ENCODE peak calls at places on chromosomes 2 and 18, in eight cellular contexts. A, Q, T, D, I, B, X and P are unnamed samples. For H3K9me3, the result is how much of the 10 kb centered on the place peaks cover.

GRCh38 chr18:79123948-79124347 is 54.8 kb downstream of the ATP9B start:
- DNase-seq in A (no peak), Q (no peak), T (no peak), D (no peak), I (no peak), B (no peak), X (no peak), P (no peak)

GRCh38 chr18:75276813-75277628 is 66.4 kb downstream of the TSHZ1 start:
- DNase-seq in A (no peak), Q (no peak), T (no peak), D (no peak), I (no peak), B (no peak), X (no peak), P (no peak)

GRCh38 chr2:28357948-28358667 is 34.5 kb upstream of the FOSL2 start:
- DNase-seq in A (no peak), Q (no peak), T (no peak), D (no peak), I (no peak), B (no peak), X (no peak), P (no peak)

GRCh38 chr2:226030369-226031077 is 631.0 kb downstream of the NYAP2 start:
- DNase-seq in A (peak), Q (no peak), T (peak), D (no peak), I (no peak), B (peak), X (peak), P (no peak)

GRCh38 chr2:85400541-85400940 is 9.6 kb downstream of the CAPG start:
- DNase-seq in A (no peak), Q (no peak), T (no peak), D (no peak), I (no peak), B (no peak), X (no peak), P (no peak)

GRCh38 chr18:26911840-26912239 is 46.3 kb upstream of the AQP4 start:
- DNase-seq in A (no peak), Q (no peak), T (no peak), D (no peak), I (no peak), B (no peak), X (no peak), P (no peak)

GRCh38 chr2:71069376-71069775 is 928 bp downstream of the NAGK start:
- DNase-seq in A (no peak), Q (no peak), T (no peak), D (no peak), I (no peak), B (no peak), X (no peak), P (no peak)

GRCh38 chr2:12073217-12073852 is 326.9 kb downstream of the LPIN1 start:
- DNase-seq in A (no peak), Q (no peak), T (no peak), D (no peak), I (no peak), B (no peak), X (no peak), P (no peak)

GRCh38 chr18:75477913-75478312 is 50.4 kb upstream of the SMIM21 start:
- DNase-seq in A (no peak), Q (no peak), T (peak), D (no peak), I (no peak), B (no peak), X (no peak), P (no peak)

GRCh38 chr2:152005612-152006011 is 93.2 kb downstream of the CACNB4 start:
- DNase-seq in A (no peak), Q (no peak), T (no peak), D (no peak), I (no peak), B (no peak), X (no peak), P (no peak)

GRCh38 chr2:229922449-229923386 is at the start of gene FBXO36:
- DNase-seq in A (peak), Q (peak), T (no peak), D (no peak), I (peak), B (peak), X (peak), P (peak)

GRCh38 chr18:39667905-39668304 is 2102.3 kb upstream of the CELF4 start:
- DNase-seq in A (no peak), Q (no peak), T (no peak), D (no peak), I (no peak), B (no peak), X (no peak), P (no peak)

GRCh38 chr2:226387499-226387942 is 412.1 kb downstream of the IRS1 start:
- DNase-seq in A (no peak), Q (peak), T (no peak), D (no peak), I (no peak), B (no peak), X (no peak), P (no peak)

GRCh38 chr18:79272916-79273315 is 122.8 kb upstream of the NFATC1 start:
- DNase-seq in A (no peak), Q (no peak), T (no peak), D (no peak), I (no peak), B (no peak), X (no peak), P (no peak)

GRCh38 chr2:136075466-136075865 is 42.5 kb downstream of the CXCR4 start:
- DNase-seq in A (no peak), Q (no peak), T (no peak), D (no peak), I (no peak), B (no peak), X (no peak), P (no peak)

GRCh38 chr2:159758686-159759085 is 39.3 kb downstream of the CD302 start:
- DNase-seq in A (no peak), Q (no peak), T (no peak), D (no peak), I (no peak), B (no peak), X (no peak), P (no peak)

DNA sequence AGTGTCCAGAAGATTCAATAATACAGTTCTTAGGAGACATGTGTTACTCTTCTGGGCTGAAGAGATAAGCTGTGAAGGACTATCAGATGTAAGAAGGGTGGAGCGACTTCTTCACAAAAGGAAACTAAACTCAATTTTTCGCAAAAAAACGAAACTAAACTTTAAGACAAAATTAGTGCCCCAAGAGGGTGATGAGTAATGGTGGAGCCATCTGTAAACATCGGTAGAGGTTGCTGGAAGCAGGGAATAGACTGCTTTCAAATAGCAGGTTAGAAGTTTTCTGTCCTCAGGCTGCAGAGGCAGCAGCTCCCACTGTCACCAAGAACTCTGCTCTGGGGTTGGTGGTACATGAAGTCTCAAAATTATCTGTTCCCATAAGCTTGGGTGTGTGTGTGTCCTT is 111.6 kb upstream of the TACR1 start:
- DNase-seq in A (peak), Q (no peak), T (peak), D (no peak), I (no peak), B (no peak), X (no peak), P (no peak)
- H3K9me3 ChIP-seq in A (under half), Q (under half), T (under half), D (under half), I (under half), B (under half), X (under half), P (under half)

GRCh38 chr18:45621068-45621511 is 5.8 kb downstream of the SLC14A2 start:
- DNase-seq in A (peak), Q (peak), T (peak), D (peak), I (peak), B (peak), X (peak), P (no peak)

GRCh38 chr18:45625596-45625995 is 10.3 kb downstream of the SLC14A2 start:
- DNase-seq in A (no peak), Q (no peak), T (no peak), D (no peak), I (no peak), B (peak), X (no peak), P (no peak)

GRCh38 chr18:45617284-45617683 is 2.0 kb downstream of the SLC14A2 start:
- DNase-seq in A (no peak), Q (peak), T (peak), D (no peak), I (no peak), B (no peak), X (peak), P (no peak)

GRCh38 chr18:45619062-45619825 is 4.0 kb downstream of the SLC14A2 start:
- DNase-seq in A (no peak), Q (peak), T (peak), D (no peak), I (no peak), B (no peak), X (no peak), P (no peak)

GRCh38 chr18:45619826-45620201 is 4.5 kb downstream of the SLC14A2 start:
- DNase-seq in A (no peak), Q (no peak), T (no peak), D (no peak), I (no peak), B (peak), X (no peak), P (no peak)
- H3K9me3 ChIP-seq in A (under half), Q (under half), T (under half), D (under half), I (under half), B (under half), X (under half), P (under half)

GRCh38 chr2:863732-864450 is 86.8 kb upstream of the SNTG2 start:
- DNase-seq in A (no peak), Q (no peak), T (no peak), D (no peak), I (no peak), B (peak), X (no peak), P (no peak)

GRCh38 chr2:862356-862687 is 88.3 kb upstream of the SNTG2 start:
- DNase-seq in A (no peak), Q (no peak), T (no peak), D (no peak), I (no peak), B (no peak), X (no peak), P (no peak)

GRCh38 chr2:866009-866680 is 84.5 kb upstream of the SNTG2 start:
- DNase-seq in A (no peak), Q (no peak), T (no peak), D (no peak), I (no peak), B (peak), X (no peak), P (no peak)

GRCh38 chr2:862723-863466 is 87.8 kb upstream of the SNTG2 start:
- DNase-seq in A (no peak), Q (no peak), T (no peak), D (no peak), I (no peak), B (no peak), X (no peak), P (no peak)

DNA sequence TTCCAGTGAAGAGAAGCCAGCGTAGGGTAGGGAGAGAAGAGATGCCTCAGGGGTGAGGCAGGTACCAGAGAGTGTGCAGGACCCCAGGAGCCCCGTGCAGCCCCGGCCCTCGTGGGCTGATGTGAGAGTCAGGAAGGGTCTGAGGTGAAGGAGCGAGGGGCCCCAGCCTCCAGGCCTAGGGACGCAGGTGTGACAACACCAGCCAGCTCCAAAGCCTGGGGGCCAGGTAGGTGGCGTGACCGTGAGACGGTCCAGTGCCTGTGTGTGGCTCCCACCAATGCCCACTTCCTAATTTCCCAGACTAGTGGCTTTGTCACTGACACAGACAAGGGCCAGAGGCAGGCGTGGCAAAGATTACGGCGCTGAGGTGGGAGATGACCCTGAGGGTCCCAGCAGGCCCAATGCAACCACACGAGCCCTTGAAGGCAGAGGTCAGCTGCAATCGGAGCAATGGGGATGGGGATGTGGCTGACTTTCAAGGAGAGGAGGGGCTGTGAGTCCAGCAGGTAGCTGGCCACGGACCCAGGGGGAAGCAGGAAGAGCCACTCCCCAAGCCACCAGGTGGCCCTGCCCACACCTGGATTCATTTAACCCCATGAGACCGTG is 86.0 kb upstream of the SNTG2 start:
- DNase-seq in A (no peak), Q (no peak), T (no peak), D (no peak), I (no peak), B (peak), X (no peak), P (no peak)
- H3K9me3 ChIP-seq in A (under half), Q (under half), T (under half), D (under half), I (under half), B (under half), X (under half), P (under half)

DNA sequence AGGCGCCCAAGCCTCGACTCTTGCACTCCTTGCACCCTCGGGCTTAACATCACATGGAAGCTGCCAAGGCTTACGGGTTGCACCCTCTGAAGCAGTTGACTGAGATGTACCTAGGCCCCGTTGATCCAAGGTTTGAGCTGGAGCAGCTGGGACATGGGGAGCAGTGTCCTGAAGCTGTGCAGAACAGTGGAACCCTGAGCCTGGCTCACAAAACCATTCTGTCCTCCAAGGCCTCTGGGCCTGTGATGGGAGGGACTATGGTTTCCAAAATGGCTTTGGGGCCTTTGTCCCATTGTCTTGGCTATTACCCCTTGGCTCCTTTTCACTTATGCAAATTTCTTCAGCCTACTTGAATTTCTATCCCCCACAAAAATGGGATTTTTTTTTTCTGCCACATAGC is 454.0 kb downstream of the PIK3C3 start:
- DNase-seq in A (no peak), Q (no peak), T (no peak), D (no peak), I (no peak), B (no peak), X (no peak), P (no peak)
- H3K9me3 ChIP-seq in A (under half), Q (under half), T (under half), D (under half), I (under half), B (under half), X (under half), P (under half)

DNA sequence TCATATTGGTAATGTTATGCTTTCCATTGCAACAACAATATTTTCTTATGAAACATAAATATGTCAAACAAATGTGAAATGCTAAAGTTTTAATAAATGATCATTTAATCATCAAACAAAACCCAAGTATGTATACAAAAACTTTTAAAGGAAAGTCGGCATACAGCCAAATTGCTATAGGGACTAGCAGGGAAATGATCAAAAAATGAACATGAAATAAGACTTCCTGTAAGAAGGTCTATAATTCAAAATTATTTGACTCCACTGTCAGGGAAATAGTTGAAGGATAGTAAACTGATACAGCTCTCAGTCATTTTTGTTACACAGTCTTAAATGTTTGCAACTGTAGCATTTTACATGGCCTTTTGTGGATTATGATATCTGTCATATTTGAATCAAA is 13.7 kb downstream of the MEIS1 start:
- DNase-seq in A (no peak), Q (no peak), T (peak), D (no peak), I (no peak), B (no peak), X (no peak), P (no peak)
- H3K9me3 ChIP-seq in A (under half), Q (under half), T (under half), D (under half), I (under half), B (under half), X (under half), P (under half)